ENCODE peak calls at places on chromosomes 1 and 21, in five cellular contexts. Q is epithelial cell of prostate; R is naive thymus-derived CD4-positive, alpha-beta T cell; I is tibial artery; C is Right ventricle myocardium superior. A is an unnamed sample.
A peak's percentile ranks its signal among the peaks of the same experiment; 100 is the strongest.

GRCh38 chr21:18387994-18388393 is 15.6 kb downstream of the TMPRSS15 start:
- DNase-seq in I (no peak), Q (no peak), C (no peak), R (no peak), A (no peak)

GRCh38 chr1:198633675-198634121 is 5.1 kb upstream of the PTPRC start:
- DNase-seq in R (no peak), C (no peak), Q (no peak), I (no peak), A (no peak)

GRCh38 chr1:178659789-178660208 is 65.2 kb upstream of the RALGPS2 start:
- DNase-seq in C (no peak), R (no peak), I (no peak), Q (no peak), A (no peak)

GRCh38 chr21:45607922-45608295 is 35.6 kb upstream of the PCBP3 start:
- DNase-seq in C (no peak), R (no peak), Q (no peak), I (no peak), A (no peak)

GRCh38 chr1:9629445-9630201 is 21.9 kb upstream of the PIK3CD start:
- DNase-seq in C (peak; percentile 81), Q (no peak), R (peak; percentile 78), I (peak; percentile 48), A (peak; percentile 81)

GRCh38 chr1:217270121-217270520 is 360.8 kb downstream of the GPATCH2 start:
- DNase-seq in I (no peak), Q (no peak), R (no peak), C (no peak), A (no peak)

GRCh38 chr1:60068393-60069045 is 5.1 kb downstream of the C1orf87 start:
- DNase-seq in C (no peak), I (no peak), R (no peak), Q (no peak), A (no peak)

GRCh38 chr1:82162526-82163420 is 362.0 kb downstream of the ADGRL2 start:
- DNase-seq in Q (no peak), C (no peak), R (no peak), I (no peak), A (no peak)

GRCh38 chr1:226061793-226062557 is 541 bp upstream of the H3-3A start:
- DNase-seq in C (peak; percentile 88), R (peak; percentile 30), Q (peak; percentile 24), I (peak; percentile 73), A (peak; percentile 83)

GRCh38 chr1:9826616-9827015 is 2.9 kb upstream of the CLSTN1 start:
- DNase-seq in I (no peak), C (no peak), Q (no peak), R (no peak), A (no peak)

GRCh38 chr21:44912158-44912473 is 8.6 kb downstream of the ITGB2 start:
- DNase-seq in Q (no peak), R (no peak), I (no peak), C (no peak), A (no peak)

GRCh38 chr1:240732390-240732789 is 120.4 kb upstream of the GREM2 start:
- DNase-seq in Q (peak; percentile 5), R (no peak), I (no peak), C (no peak), A (no peak)

GRCh38 chr1:44405041-44405803 is at the start of gene RNF220:
- DNase-seq in I (peak; percentile 53), C (peak; percentile 68), R (peak; percentile 33), Q (no peak), A (peak; percentile 52)

GRCh38 chr1:19096036-19096833 is 113.8 kb downstream of the UBR4 start:
- DNase-seq in Q (no peak), I (no peak), C (no peak), R (no peak), A (peak; percentile 74)

GRCh38 chr21:16709866-16710550 is 802.8 kb upstream of the CXADR start:
- DNase-seq in I (no peak), Q (no peak), R (no peak), C (no peak), A (peak; percentile 47)

GRCh38 chr1:33005812-33006465 is 30.7 kb downstream of the AK2 start:
- DNase-seq in I (no peak), Q (no peak), C (no peak), R (no peak), A (no peak)

GRCh38 chr1:215243275-215244054 is 160.9 kb downstream of the KCNK2 start:
- DNase-seq in I (no peak), C (no peak), Q (no peak), R (no peak), A (no peak)

GRCh38 chr1:163307479-163308171 is 14.1 kb upstream of the NUF2 start:
- DNase-seq in C (no peak), R (no peak), Q (no peak), I (no peak), A (no peak)

GRCh38 chr1:209455133-209455532 is 128.4 kb upstream of the CAMK1G start:
- DNase-seq in C (no peak), I (no peak), Q (no peak), R (no peak), A (no peak)

GRCh38 chr1:150808851-150809250 is 791 bp upstream of the CTSK start:
- DNase-seq in C (no peak), Q (no peak), I (no peak), R (no peak), A (no peak)

GRCh38 chr1:77322061-77322900 is 40.5 kb downstream of the AK5 start:
- DNase-seq in Q (peak; percentile 66), C (no peak), R (no peak), I (no peak), A (no peak)

GRCh38 chr1:1875932-1876331 is 15.0 kb downstream of the GNB1 start:
- DNase-seq in Q (no peak), R (no peak), C (no peak), I (no peak), A (no peak)

GRCh38 chr1:244067893-244068292 is 16.8 kb downstream of the ZBTB18 start:
- DNase-seq in C (no peak), R (no peak), Q (no peak), I (no peak), A (no peak)

GRCh38 chr1:160205974-160206369 is 788 bp downstream of the PEA15 start:
- DNase-seq in I (peak; percentile 65), C (peak; percentile 65), R (peak; percentile 57), Q (no peak), A (peak; percentile 75)